ENCODE peak calls at places on chromosomes 5 and 9, in six cellular contexts. I is activated naive CD4-positive, alpha-beta T cell treated with anti-CD3 and anti-CD28 coated beads for 36 hours; N is fibroblast of lung; C is nephron progenitor cell; B is hypothalamus; J is choroid plexus epithelial cell. Y is an unnamed sample.

GRCh38 chr9:95966303-95966702 is 90.8 kb downstream of the ERCC6L2 start:
- DNase-seq in B (no peak), J (no peak), N (no peak), C (no peak), I (no peak), Y (no peak)

GRCh38 chr9:96080364-96080763 is 204.9 kb downstream of the ERCC6L2 start:
- DNase-seq in I (no peak), B (no peak), C (no peak), J (no peak), N (peak), Y (peak)

GRCh38 chr5:130032807-130033206 is 128.5 kb downstream of the CHSY3 start:
- DNase-seq in N (no peak), I (no peak), B (peak), C (no peak), J (no peak), Y (no peak)

GRCh38 chr9:2816476-2817141 is 27.3 kb downstream of the PUM3 start:
- DNase-seq in N (peak), I (no peak), C (no peak), B (no peak), J (peak), Y (peak)

GRCh38 chr5:149917073-149917676 is 27.4 kb downstream of the PDE6A start:
- DNase-seq in N (peak), J (peak), I (no peak), C (no peak), B (no peak), Y (peak)

GRCh38 chr5:175456105-175456504 is 12.1 kb upstream of the DRD1 start:
- DNase-seq in J (no peak), B (peak), I (no peak), N (no peak), C (no peak), Y (no peak)

GRCh38 chr5:113282470-113282869 is 152.3 kb downstream of the TSSK1B start:
- DNase-seq in J (no peak), N (no peak), C (no peak), I (no peak), B (no peak), Y (no peak)

GRCh38 chr5:66553368-66553912 is 42.8 kb upstream of the MAST4 start:
- DNase-seq in I (no peak), N (no peak), C (no peak), B (no peak), J (no peak), Y (no peak)

GRCh38 chr9:87420884-87421283 is 76.8 kb upstream of the DAPK1 start:
- DNase-seq in C (no peak), B (no peak), I (no peak), J (no peak), N (no peak), Y (no peak)

GRCh38 chr5:140391312-140391711 is 10.3 kb upstream of the ANKHD1 start:
- DNase-seq in N (no peak), B (no peak), J (peak), C (no peak), I (no peak), Y (peak)

GRCh38 chr9:1429328-1429727 is 379.2 kb downstream of the DMRT2 start:
- DNase-seq in J (peak), N (no peak), B (no peak), C (peak), I (peak), Y (peak)

Y was measured in fibroblast of pulmonary artery.